ENCODE peak calls at places on chromosomes 12 and 14, in ten cellular contexts. T is GM04504; X is dorsolateral prefrontal cortex; D is NCI-H510A treated with DMSO at 0.1 percent for 48 hours; S is hepatocyte; O is mucosa of gallbladder; J is NCI-H1105; M is stimulated activated naive CD8-positive, alpha-beta T cell treated with anti-CD3 and anti-CD28 coated beads, Interleukin-15, amount 100 ng/mL, for 72 hours; C is GM23338; I is tibial artery. F is an unnamed sample.

GRCh38 chr14:32597771-32598170 is 268.7 kb downstream of the AKAP6 start:
- DNase-seq in T (no peak), X (no peak), D (no peak), S (no peak), O (no peak), J (no peak), M (no peak), C (no peak), I (no peak), F (no peak)

GRCh38 chr12:28374556-28374955 is 184.3 kb downstream of the CCDC91 start:
- DNase-seq in T (no peak), X (no peak), D (no peak), S (no peak), O (no peak), J (no peak), M (no peak), C (no peak), I (no peak), F (no peak)

GRCh38 chr12:58459191-58459590 is 461.1 kb downstream of the LRIG3 start:
- DNase-seq in T (no peak), X (no peak), D (no peak), S (no peak), O (no peak), J (no peak), M (no peak), C (no peak), I (no peak), F (no peak)

GRCh38 chr12:132460571-132460970 is 29.4 kb upstream of the FBRSL1 start:
- DNase-seq in T (no peak), X (no peak), D (no peak), S (no peak), O (no peak), J (no peak), M (no peak), C (peak), I (no peak), F (no peak)

GRCh38 chr12:1474059-1474537 is 120.3 kb downstream of the FBXL14 start:
- DNase-seq in T (peak), X (no peak), D (no peak), S (peak), O (no peak), J (no peak), M (no peak), C (peak), I (no peak), F (no peak)

GRCh38 chr14:82047777-82048470 is 514.3 kb upstream of the SEL1L start:
- DNase-seq in T (no peak), X (no peak), D (no peak), S (no peak), O (no peak), J (no peak), M (no peak), C (no peak), I (no peak), F (no peak)

GRCh38 chr14:21978184-21978998 is 304.8 kb upstream of the OR4E1 start:
- DNase-seq in T (no peak), X (no peak), D (no peak), S (peak), O (peak), J (peak), M (peak), C (peak), I (no peak), F (peak)

GRCh38 chr14:71049435-71050147 is 142.3 kb downstream of the PCNX1 start:
- DNase-seq in T (peak), X (no peak), D (no peak), S (no peak), O (no peak), J (no peak), M (no peak), C (no peak), I (no peak), F (no peak)

GRCh38 chr12:131758016-131758739 is 47.3 kb downstream of the SFSWAP start:
- DNase-seq in T (no peak), X (no peak), D (no peak), S (no peak), O (no peak), J (no peak), M (no peak), C (no peak), I (no peak), F (no peak)

GRCh38 chr14:100772607-100773165 is 46.0 kb downstream of the DLK1 start:
- DNase-seq in T (no peak), X (peak), D (no peak), S (no peak), O (no peak), J (no peak), M (no peak), C (no peak), I (peak), F (no peak)

GRCh38 chr14:70139384-70139783 is 49.4 kb downstream of the SLC8A3 start:
- DNase-seq in T (no peak), X (no peak), D (no peak), S (no peak), O (no peak), J (no peak), M (no peak), C (no peak), I (no peak), F (no peak)

GRCh38 chr14:64845878-64846277 is 33.8 kb downstream of the SPTB start:
- DNase-seq in T (no peak), X (no peak), D (no peak), S (no peak), O (no peak), J (no peak), M (no peak), C (peak), I (no peak), F (no peak)

GRCh38 chr12:117774986-117775775 is 193.6 kb downstream of the KSR2 start:
- DNase-seq in T (peak), X (no peak), D (peak), S (no peak), O (no peak), J (peak), M (no peak), C (no peak), I (no peak), F (no peak)

GRCh38 chr12:5307065-5307464 is 124.8 kb upstream of the NTF3 start:
- DNase-seq in T (no peak), X (no peak), D (no peak), S (no peak), O (no peak), J (no peak), M (no peak), C (no peak), I (no peak), F (no peak)

GRCh38 chr12:1691123-1692007 is 495 bp downstream of the ADIPOR2 start:
- DNase-seq in T (peak), X (peak), D (peak), S (peak), O (peak), J (peak), M (no peak), C (peak), I (peak), F (peak)

GRCh38 chr12:112839386-112839972 is 47.9 kb downstream of the RPH3A start:
- DNase-seq in T (no peak), X (no peak), D (no peak), S (peak), O (no peak), J (no peak), M (no peak), C (peak), I (no peak), F (no peak)

GRCh38 chr12:53995311-53996187 is 4.4 kb upstream of the HOXC9 start:
- DNase-seq in T (no peak), X (no peak), D (no peak), S (peak), O (no peak), J (peak), M (no peak), C (peak), I (peak), F (no peak)

GRCh38 chr12:69099201-69099837 is 140.1 kb upstream of the CPSF6 start:
- DNase-seq in T (no peak), X (no peak), D (no peak), S (no peak), O (no peak), J (no peak), M (no peak), C (peak), I (no peak), F (no peak)

GRCh38 chr12:115709410-115710065 is 568.0 kb downstream of the MED13L start:
- DNase-seq in T (peak), X (no peak), D (no peak), S (no peak), O (peak), J (peak), M (no peak), C (no peak), I (peak), F (peak)

GRCh38 chr12:65278576-65279386 is at the start of gene MSRB3:
- DNase-seq in T (peak), X (peak), D (no peak), S (peak), O (peak), J (no peak), M (peak), C (peak), I (peak), F (peak)

GRCh38 chr14:85415015-85415712 is 114.8 kb upstream of the FLRT2 start:
- DNase-seq in T (peak), X (no peak), D (no peak), S (peak), O (peak), J (peak), M (no peak), C (peak), I (no peak), F (peak)

GRCh38 chr12:24066865-24067264 is 117.4 kb upstream of the SOX5 start:
- DNase-seq in T (no peak), X (no peak), D (no peak), S (no peak), O (no peak), J (no peak), M (no peak), C (no peak), I (peak), F (no peak)

GRCh38 chr14:103561381-103562134 is 899 bp downstream of the BAG5 start:
- DNase-seq in T (no peak), X (no peak), D (no peak), S (peak), O (no peak), J (no peak), M (peak), C (peak), I (no peak), F (no peak)

F was measured in thyroid gland.